ENCODE peak calls at places on chromosomes 7 and 10, in four cellular contexts. B, P, O and W are unnamed samples.

GRCh38 chr7:16433568-16434122 is 12.3 kb upstream of the CRPPA start:
- DNase-seq in O (no peak), B (no peak), P (no peak), W (no peak)

GRCh38 chr10:9285698-9286097 is 1231.2 kb downstream of the GATA3 start:
- DNase-seq in B (no peak), P (no peak), O (no peak), W (no peak)

GRCh38 chr7:65269150-65269856 is 104.4 kb upstream of the ZNF92 start:
- DNase-seq in B (peak; percentile 79), O (peak; percentile 22), P (no peak), W (no peak)

GRCh38 chr7:141586878-141587277 is 35.7 kb downstream of the AGK start:
- DNase-seq in B (no peak), P (no peak), O (no peak), W (no peak)

GRCh38 chr10:73529089-73529832 is 33.4 kb upstream of the PPP3CB start:
- DNase-seq in O (peak; percentile 85), B (peak; percentile 71), P (peak; percentile 59), W (no peak)

GRCh38 chr7:28096713-28097112 is 83.9 kb downstream of the JAZF1 start:
- DNase-seq in P (no peak), B (peak; percentile 71), O (peak; percentile 85), W (no peak)

GRCh38 chr10:19158358-19158757 is 109.8 kb downstream of the MALRD1 start:
- DNase-seq in P (no peak), O (no peak), B (no peak), W (no peak)

GRCh38 chr7:5423272-5423843 is at the start of gene TNRC18:
- DNase-seq in B (peak; percentile 46), O (no peak), P (no peak), W (peak; percentile 81)

GRCh38 chr7:132410385-132410784 is 165.9 kb downstream of the PLXNA4 start:
- DNase-seq in B (no peak), P (no peak), O (peak; percentile 49), W (no peak)

GRCh38 chr7:127893547-127893946 is 137.7 kb downstream of the LRRC4 start:
- DNase-seq in P (no peak), B (no peak), O (no peak), W (no peak)

GRCh38 chr10:69232736-69233135 is 12.6 kb downstream of the HKDC1 start:
- DNase-seq in P (no peak), B (no peak), O (no peak), W (no peak)

GRCh38 chr7:47652591-47652990 is 70.7 kb upstream of the TNS3 start:
- DNase-seq in P (no peak), O (no peak), B (no peak), W (no peak)

GRCh38 chr7:22732556-22733126 is 5.6 kb downstream of the IL6 start:
- DNase-seq in O (peak; percentile 57), B (no peak), P (no peak), W (no peak)

GRCh38 chr7:77327067-77327931 is 88.8 kb downstream of the GSAP start:
- DNase-seq in P (peak; percentile 73), B (no peak), O (peak; percentile 89), W (no peak)

GRCh38 chr10:10846476-10846875 is 171.2 kb upstream of the CELF2 start:
- DNase-seq in B (no peak), P (no peak), O (no peak), W (no peak)

GRCh38 chr10:46549171-46550075 is 7.0 kb downstream of the GPRIN2 start:
- DNase-seq in P (no peak), O (no peak), B (no peak), W (no peak)

GRCh38 chr10:92740762-92741161 is 51.0 kb downstream of the HHEX start:
- DNase-seq in O (peak; percentile 8), P (no peak), B (no peak), W (no peak)

GRCh38 chr7:5610500-5611186 is 170.8 kb downstream of the RNF216 start:
- DNase-seq in O (no peak), B (no peak), P (no peak), W (no peak)

GRCh38 chr7:112286294-112287086 is 80.0 kb downstream of the ZNF277 start:
- DNase-seq in P (no peak), B (no peak), O (peak; percentile 4), W (no peak)

GRCh38 chr7:36514289-36515243 is 124.9 kb downstream of the ANLN start:
- DNase-seq in B (no peak), P (no peak), O (no peak), W (no peak)

GRCh38 chr10:48205918-48206317 is 68.6 kb downstream of the FRMPD2 start:
- DNase-seq in B (no peak), P (no peak), O (no peak), W (no peak)

GRCh38 chr10:75210193-75211006 is at the start of gene VDAC2:
- DNase-seq in O (peak; percentile 90), B (peak; percentile 95), P (peak; percentile 46), W (peak; percentile 87)

GRCh38 chr7:98617960-98618418 is 904 bp downstream of the NPTX2 start:
- DNase-seq in B (no peak), O (no peak), P (no peak), W (no peak)

GRCh38 chr10:76352300-76352699 is 920.9 kb downstream of the LRMDA start:
- DNase-seq in O (peak; percentile 85), B (no peak), P (peak; percentile 20), W (no peak)

GRCh38 chr7:88254721-88255120 is 34.9 kb upstream of the SRI start:
- DNase-seq in O (no peak), B (no peak), P (no peak), W (no peak)

GRCh38 chr7:14377646-14378266 is 388.3 kb upstream of the ETV1 start:
- DNase-seq in B (no peak), O (peak; percentile 79), P (peak; percentile 35), W (no peak)

GRCh38 chr7:151440799-151441443 is 980 bp upstream of the CRYGN start:
- DNase-seq in P (no peak), B (no peak), O (peak; percentile 18), W (no peak)

GRCh38 chr7:139482662-139483466 is 609 bp downstream of the KLRG2 start:
- DNase-seq in O (peak; percentile 16), P (no peak), B (no peak), W (no peak)

GRCh38 chr10:110860576-110861241 is 11.0 kb upstream of the PDCD4 start:
- DNase-seq in B (no peak), O (no peak), P (no peak), W (no peak)

GRCh38 chr7:95608344-95609173 is 12.2 kb upstream of the PDK4 start:
- DNase-seq in P (peak; percentile 90), B (peak; percentile 3), O (peak; percentile 99), W (peak; percentile 79)

GRCh38 chr10:6020806-6021205 is 41.4 kb downstream of the IL2RA start:
- DNase-seq in P (no peak), O (no peak), B (no peak), W (no peak)

GRCh38 chr7:123816916-123817315 is 28.1 kb upstream of the HYAL4 start:
- DNase-seq in P (no peak), B (no peak), O (no peak), W (no peak)